ENCODE peak calls at places on chromosomes 13 and 19, in five cellular contexts. Z is right lobe of liver, P is tibial nerve, R is AG04450, L is lower lobe of right lung. H is an unnamed sample.
A peak's percentile ranks its signal among the peaks of the same experiment; 100 is the strongest.

GRCh38 chr13:73061478-73062275 is 2.9 kb downstream of the KLF5 start:
- DNase-seq in Z (no peak), P (no peak), R (no peak), L (no peak), H (no peak)

GRCh38 chr19:991174-991931 is 7.2 kb downstream of the WDR18 start:
- DNase-seq in Z (peak; percentile 40), P (no peak), R (no peak), L (no peak), H (no peak)

GRCh38 chr19:53881482-53882390 is at the start of gene PRKCG:
- DNase-seq in Z (peak; percentile 53), P (no peak), R (no peak), L (peak; percentile 62), H (no peak)

GRCh38 chr13:108272333-108272732 is 2.8 kb downstream of the TNFSF13B start:
- DNase-seq in Z (no peak), P (no peak), R (no peak), L (no peak), H (no peak)

GRCh38 chr13:90757127-90757680 is 590.3 kb upstream of the MIR17HG start:
- DNase-seq in Z (no peak), P (no peak), R (no peak), L (no peak), H (no peak)

GRCh38 chr13:51457086-51457485 is 4.2 kb upstream of the INTS6 start:
- DNase-seq in Z (no peak), P (no peak), R (no peak), L (no peak), H (no peak)

GRCh38 chr13:60112771-60113170 is 51.0 kb downstream of the DIAPH3 start:
- DNase-seq in Z (no peak), P (no peak), R (no peak), L (no peak), H (no peak)

GRCh38 chr19:18763674-18764590 is 27.2 kb downstream of the COMP start:
- DNase-seq in Z (no peak), P (no peak), R (no peak), L (peak; percentile 70), H (no peak)

GRCh38 chr19:42028304-42029216 is 34.5 kb upstream of the ATP1A3 start:
- DNase-seq in Z (no peak), P (no peak), R (no peak), L (no peak), H (no peak)

GRCh38 chr13:96991072-96991471 is 3.2 kb downstream of the OXGR1 start:
- DNase-seq in Z (no peak), P (no peak), R (no peak), L (no peak), H (no peak)

GRCh38 chr13:80070024-80070703 is 270.8 kb downstream of the SPRY2 start:
- DNase-seq in Z (no peak), P (no peak), R (no peak), L (no peak), H (no peak)

GRCh38 chr13:62875118-62875640 is 1459.5 kb upstream of the PCDH20 start:
- DNase-seq in Z (no peak), P (no peak), R (no peak), L (no peak), H (no peak)

GRCh38 chr13:41130356-41130755 is 2.2 kb downstream of the KBTBD6 start:
- DNase-seq in Z (no peak), P (no peak), R (no peak), L (no peak), H (no peak)

GRCh38 chr19:31674503-31675186 is 325.4 kb upstream of the TSHZ3 start:
- DNase-seq in Z (no peak), P (no peak), R (no peak), L (no peak), H (no peak)

GRCh38 chr19:34136127-34136526 is 36.2 kb upstream of the LSM14A start:
- DNase-seq in Z (no peak), P (no peak), R (no peak), L (no peak), H (no peak)

GRCh38 chr19:37334179-37335071 is 36.5 kb upstream of the ZNF527 start:
- DNase-seq in Z (peak; percentile 92), P (peak; percentile 76), R (peak; percentile 56), L (peak; percentile 91), H (peak; percentile 88)

GRCh38 chr19:33302974-33303790 is 848 bp upstream of the CEBPA start:
- DNase-seq in Z (peak; percentile 62), P (no peak), R (no peak), L (peak; percentile 79), H (peak; percentile 74)

GRCh38 chr19:11479470-11480080 is 1.3 kb downstream of the ELAVL3 start:
- DNase-seq in Z (no peak), P (no peak), R (no peak), L (no peak), H (no peak)

GRCh38 chr13:66402071-66402470 is 828.1 kb downstream of the PCDH9 start:
- DNase-seq in Z (no peak), P (no peak), R (no peak), L (no peak), H (no peak)

GRCh38 chr13:78827471-78827870 is 168.5 kb upstream of the OBI1 start:
- DNase-seq in Z (no peak), P (no peak), R (no peak), L (no peak), H (no peak)

DNA sequence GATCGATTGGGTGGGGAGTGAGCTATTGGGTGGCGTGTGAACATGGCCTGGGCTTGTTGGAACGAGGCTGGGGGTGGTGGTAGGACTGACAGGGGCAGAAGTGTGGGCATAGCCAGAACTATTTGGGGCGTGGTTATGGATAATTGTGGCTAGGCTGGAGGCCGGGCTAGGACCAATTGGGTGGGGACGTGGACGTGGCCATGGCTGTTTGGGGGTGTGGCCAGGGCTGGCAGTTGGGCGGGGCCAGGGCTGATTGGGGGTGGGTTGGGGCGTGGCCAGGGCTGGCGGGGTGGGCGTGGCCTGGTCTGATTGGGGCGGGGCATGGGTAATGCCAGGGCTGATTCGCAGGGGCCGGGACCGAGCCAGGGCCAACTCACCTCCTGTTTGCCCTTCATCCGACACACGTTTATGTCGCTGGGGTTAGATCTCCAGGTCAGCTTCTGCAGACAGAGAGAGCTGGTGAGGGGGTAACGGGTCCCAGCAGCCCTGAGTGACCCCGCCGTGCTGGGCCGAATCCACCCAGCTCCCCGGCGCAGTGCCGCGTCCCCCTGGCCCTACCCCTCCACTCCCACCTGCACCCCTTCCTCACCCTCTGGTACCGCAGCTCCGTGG is 2.8 kb downstream of the SEMA6B start:
- DNase-seq in Z (peak; percentile 77), P (no peak), R (no peak), L (no peak), H (no peak)
- H3K27ac ChIP-seq in Z (no peak overlapping the region), P (no peak overlapping the region), R (no peak overlapping the region), L (no peak overlapping the region), H (no peak overlapping the region)

GRCh38 chr13:48579167-48579918 is 46.5 kb upstream of the RCBTB2 start:
- DNase-seq in Z (no peak), P (no peak), R (no peak), L (no peak), H (no peak)
- H3K27ac ChIP-seq in Z (peak overlapping the region; percentile 21), P (peak overlapping the region; percentile 42), R (no peak overlapping the region), L (peak overlapping the region; percentile 66), H (peak overlapping the region; percentile 64)

GRCh38 chr13:107170270-107170931 is 602.5 kb upstream of the ARGLU1 start:
- DNase-seq in Z (no peak), P (no peak), R (no peak), L (no peak), H (no peak)
- H3K27ac ChIP-seq in Z (no peak overlapping the region), P (no peak overlapping the region), R (no peak overlapping the region), L (no peak overlapping the region), H (no peak overlapping the region)

DNA sequence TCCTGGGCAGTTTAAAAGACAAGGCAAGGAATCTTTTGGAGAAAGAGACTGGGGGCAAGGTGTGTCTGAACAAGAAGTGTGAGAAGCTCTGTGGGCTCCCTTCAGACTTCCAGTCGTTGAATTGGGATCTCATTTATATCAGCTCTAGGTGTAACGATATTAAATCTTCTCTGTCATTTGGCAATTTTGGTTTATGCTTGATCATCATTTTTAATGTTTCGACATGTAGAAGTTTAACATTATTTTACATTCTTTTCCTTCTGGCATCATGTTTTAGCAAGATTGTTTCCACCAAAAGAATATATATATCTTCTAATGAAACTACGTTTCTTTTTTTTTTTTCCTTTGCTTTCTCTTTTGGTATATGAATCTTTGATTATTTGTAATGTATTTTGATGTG is 49.3 kb downstream of the USPL1 start:
- DNase-seq in Z (no peak), P (no peak), R (no peak), L (no peak), H (no peak)
- H3K27ac ChIP-seq in Z (no peak overlapping the region), P (no peak overlapping the region), R (no peak overlapping the region), L (no peak overlapping the region), H (no peak overlapping the region)

GRCh38 chr19:47273313-47274070 is 1.2 kb upstream of the INAFM1 start:
- DNase-seq in Z (peak; percentile 91), P (peak; percentile 89), R (peak; percentile 77), L (peak; percentile 95), H (peak; percentile 97)

GRCh38 chr19:47272448-47273312 is 2.0 kb upstream of the INAFM1 start:
- DNase-seq in Z (peak; percentile 52), P (peak; percentile 32), R (no peak), L (peak; percentile 63), H (peak; percentile 80)

GRCh38 chr19:47274071-47274890 is at the start of gene INAFM1:
- DNase-seq in Z (peak; percentile 100), P (peak; percentile 98), R (peak; percentile 79), L (peak; percentile 99), H (peak; percentile 98)

GRCh38 chr19:47275866-47276461 is 1.3 kb downstream of the INAFM1 start:
- DNase-seq in Z (no peak), P (no peak), R (no peak), L (peak; percentile 51), H (peak; percentile 84)

DNA sequence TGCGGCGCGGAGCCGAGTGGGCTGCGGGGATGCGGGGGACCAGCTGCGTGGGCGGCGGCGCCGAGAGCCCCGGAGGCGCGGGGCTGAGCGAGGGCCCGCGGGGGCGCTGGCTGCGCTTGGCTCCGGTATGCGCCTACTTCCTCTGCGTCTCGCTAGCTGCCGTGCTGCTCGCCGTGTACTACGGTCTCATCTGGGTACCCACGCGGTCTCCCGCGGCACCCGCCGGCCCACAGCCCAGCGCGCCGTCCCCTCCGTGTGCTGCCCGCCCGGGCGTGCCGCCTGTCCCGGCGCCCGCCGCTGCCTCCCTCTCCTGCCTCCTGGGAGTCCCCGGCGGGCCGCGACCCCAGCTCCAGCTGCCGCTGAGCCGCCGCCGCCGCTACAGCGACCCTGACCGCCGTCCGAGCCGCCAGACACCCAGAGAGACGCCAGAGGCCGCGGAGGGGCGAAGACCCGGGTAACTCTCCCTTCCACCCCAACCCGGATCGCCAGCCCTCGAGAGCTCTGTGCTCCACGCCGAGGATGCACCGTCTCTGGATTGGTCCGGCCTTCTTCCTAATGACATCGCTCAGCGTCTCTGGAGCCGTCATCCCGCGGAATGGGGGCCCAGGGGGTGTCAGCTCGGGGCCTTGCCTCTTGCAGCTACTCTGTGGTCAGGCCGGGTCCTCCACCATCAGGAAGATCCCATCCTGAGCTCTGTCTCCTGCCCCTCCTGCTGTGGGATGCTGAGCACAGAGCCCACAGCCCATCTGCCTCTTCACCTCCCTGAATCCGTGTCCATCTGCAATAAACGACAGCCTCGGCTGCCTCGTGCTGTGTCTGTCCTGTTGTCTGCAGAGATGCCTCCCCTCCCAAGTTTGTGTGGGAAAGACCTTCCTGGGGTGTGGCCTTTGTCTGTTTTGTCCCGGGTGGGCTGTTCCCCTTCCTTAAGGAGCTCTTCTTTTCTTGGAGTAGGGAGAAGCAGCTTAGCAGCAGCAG is 493 bp downstream of the INAFM1 start:
- DNase-seq in Z (no peak), P (no peak), R (no peak), L (peak; percentile 66), H (peak; percentile 90)
- H3K27ac ChIP-seq in Z (peak overlapping the region; percentile 29), P (peak overlapping the region; percentile 87), R (peak overlapping the region; percentile 70), L (peak overlapping the region; percentile 70), H (peak overlapping the region; percentile 97)

GRCh38 chr13:75417647-75418046 is 64.3 kb downstream of the TBC1D4 start:
- DNase-seq in Z (no peak), P (no peak), R (no peak), L (no peak), H (no peak)
- H3K27ac ChIP-seq in Z (peak overlapping the region; percentile 41), P (no peak overlapping the region), R (no peak overlapping the region), L (no peak overlapping the region), H (no peak overlapping the region)

H was measured in coronary artery.